ENCODE peak calls at places on chromosomes 16 and 17, in eight cellular contexts. Z is aorta, T is SJSA1, Y is PC-3, D is lower lobe of right lung, M is lung, L is endodermal cell, W is caudate nucleus. B is an unnamed sample.

GRCh38 chr17:30000755-30001257 is 59.4 kb downstream of the EFCAB5 start:
- DNase-seq in Z (no peak), T (no peak), Y (peak), D (no peak), M (no peak), L (no peak), W (no peak), B (no peak)

GRCh38 chr17:42871647-42872046 is 20.6 kb downstream of the AOC3 start:
- DNase-seq in Z (no peak), T (no peak), Y (no peak), D (no peak), M (no peak), L (no peak), W (no peak), B (no peak)

GRCh38 chr16:35908152-35908551 is 2448.7 kb downstream of the TP53TG3F start:
- DNase-seq in Z (no peak), T (no peak), Y (no peak), D (no peak), M (no peak), L (no peak), W (no peak), B (no peak)

GRCh38 chr16:85995591-85996461 is 96.9 kb downstream of the IRF8 start:
- DNase-seq in Z (peak), T (no peak), Y (no peak), D (no peak), M (no peak), L (peak), W (no peak), B (no peak)

GRCh38 chr17:19979917-19980770 is 2.5 kb upstream of the AKAP10 start:
- DNase-seq in Z (peak), T (no peak), Y (no peak), D (peak), M (no peak), L (peak), W (no peak), B (no peak)

GRCh38 chr16:10683160-10683559 is 11.6 kb downstream of the TEKT5 start:
- DNase-seq in Z (peak), T (no peak), Y (no peak), D (no peak), M (no peak), L (peak), W (no peak), B (no peak)

GRCh38 chr16:17346774-17347569 is 123.8 kb downstream of the XYLT1 start:
- DNase-seq in Z (no peak), T (no peak), Y (no peak), D (no peak), M (no peak), L (no peak), W (no peak), B (no peak)

GRCh38 chr16:24999088-24999670 is 16.0 kb downstream of the ARHGAP17 start:
- DNase-seq in Z (no peak), T (no peak), Y (no peak), D (no peak), M (no peak), L (no peak), W (no peak), B (no peak)

GRCh38 chr16:13510425-13511151 is 409.4 kb upstream of the ERCC4 start:
- DNase-seq in Z (no peak), T (no peak), Y (peak), D (no peak), M (no peak), L (no peak), W (no peak), B (no peak)

GRCh38 chr17:74757502-74757901 is 9.1 kb downstream of the NHERF1 start:
- DNase-seq in Z (no peak), T (no peak), Y (no peak), D (no peak), M (no peak), L (no peak), W (no peak), B (no peak)

GRCh38 chr17:72572604-72573491 is 452.0 kb downstream of the SOX9 start:
- DNase-seq in Z (no peak), T (no peak), Y (no peak), D (no peak), M (no peak), L (no peak), W (no peak), B (no peak)

GRCh38 chr17:42563543-42563942 is 1.6 kb downstream of the COASY start:
- DNase-seq in Z (peak), T (no peak), Y (peak), D (no peak), M (no peak), L (no peak), W (no peak), B (no peak)

GRCh38 chr17:9513266-9513665 is 62.4 kb downstream of the STX8 start:
- DNase-seq in Z (no peak), T (no peak), Y (no peak), D (no peak), M (no peak), L (no peak), W (no peak), B (no peak)

GRCh38 chr17:27495460-27495859 is 39.2 kb downstream of the KSR1 start:
- DNase-seq in Z (peak), T (no peak), Y (no peak), D (no peak), M (no peak), L (no peak), W (no peak), B (no peak)

GRCh38 chr16:27911486-27911885 is 152.0 kb downstream of the GSG1L start:
- DNase-seq in Z (no peak), T (no peak), Y (no peak), D (no peak), M (no peak), L (no peak), W (no peak), B (no peak)

GRCh38 chr17:27671591-27671910 is 40.6 kb downstream of the LGALS9 start:
- DNase-seq in Z (no peak), T (no peak), Y (no peak), D (no peak), M (no peak), L (no peak), W (no peak), B (no peak)

GRCh38 chr16:64615647-64616280 is 506.1 kb downstream of the CDH11 start:
- DNase-seq in Z (no peak), T (no peak), Y (no peak), D (no peak), M (no peak), L (peak), W (peak), B (no peak)

GRCh38 chr17:67675481-67675880 is 42.3 kb upstream of the NOL11 start:
- DNase-seq in Z (no peak), T (no peak), Y (no peak), D (no peak), M (no peak), L (no peak), W (no peak), B (no peak)

GRCh38 chr17:21397341-21398050 is 21.3 kb downstream of the KCNJ12 start:
- DNase-seq in Z (no peak), T (no peak), Y (no peak), D (no peak), M (no peak), L (no peak), W (no peak), B (peak)

GRCh38 chr17:44830359-44831269 is 527 bp upstream of the GJC1 start:
- DNase-seq in Z (peak), T (peak), Y (peak), D (no peak), M (no peak), L (peak), W (no peak), B (no peak)

GRCh38 chr16:84561291-84561690 is 56.6 kb downstream of the COTL1 start:
- DNase-seq in Z (no peak), T (no peak), Y (no peak), D (no peak), M (no peak), L (peak), W (no peak), B (no peak)

GRCh38 chr17:57033296-57033695 is 51.8 kb upstream of the AKAP1 start:
- DNase-seq in Z (no peak), T (no peak), Y (peak), D (no peak), M (peak), L (no peak), W (no peak), B (no peak)

GRCh38 chr16:3173892-3174617 is 13.9 kb upstream of the OR1F1 start:
- DNase-seq in Z (peak), T (peak), Y (peak), D (peak), M (no peak), L (peak), W (no peak), B (no peak)

GRCh38 chr16:23861874-23862273 is 26.1 kb downstream of the PRKCB start:
- DNase-seq in Z (no peak), T (no peak), Y (no peak), D (no peak), M (no peak), L (no peak), W (no peak), B (no peak)
- H3K27ac ChIP-seq in Z (no peak), T (no peak), Y (no peak), D (no peak), M (no peak), L (no peak), W (no peak), B (no peak)

DNA sequence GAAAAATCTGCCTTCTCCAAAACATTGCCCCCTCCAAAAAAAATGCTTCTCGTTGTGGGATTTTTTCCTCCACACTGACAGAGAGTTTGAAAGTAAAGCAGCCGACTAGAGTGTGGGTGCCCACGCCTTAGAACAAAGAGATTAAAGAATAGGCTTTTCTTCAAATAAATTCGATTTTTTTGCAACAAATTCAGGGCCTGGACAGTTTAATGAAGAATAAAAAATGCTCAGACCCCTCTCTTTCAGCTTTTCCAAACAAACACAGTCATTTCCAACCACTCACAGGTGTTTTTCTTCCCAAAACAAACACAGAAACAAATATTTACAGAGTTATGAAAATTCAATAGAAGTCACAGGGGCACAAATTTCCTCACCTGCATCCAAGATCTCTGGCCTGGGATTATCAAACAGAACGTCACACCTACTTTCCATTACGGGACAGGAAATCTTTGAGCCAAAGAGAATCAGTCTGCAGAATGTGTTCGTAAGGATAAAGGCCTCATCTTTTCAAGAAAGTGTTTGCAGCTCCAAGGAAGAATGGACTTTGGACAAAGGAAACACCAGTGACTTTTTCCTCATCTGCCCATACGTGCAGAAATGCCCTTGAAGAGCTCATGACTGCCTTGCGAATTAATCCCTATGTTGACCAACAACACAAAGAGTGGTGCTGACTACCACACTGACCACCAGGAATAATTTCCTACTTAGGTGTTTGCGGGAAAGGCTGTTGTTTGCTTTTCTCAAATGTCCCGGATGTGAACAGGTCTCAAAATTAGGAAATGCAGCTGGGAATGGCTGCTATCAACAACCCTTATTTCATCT is 31.3 kb upstream of the TOX3 start:
- DNase-seq in Z (no peak), T (no peak), Y (no peak), D (no peak), M (no peak), L (no peak), W (no peak), B (no peak)
- H3K27ac ChIP-seq in Z (no peak), T (no peak), Y (no peak), D (no peak), M (no peak), L (no peak), W (no peak), B (no peak)

DNA sequence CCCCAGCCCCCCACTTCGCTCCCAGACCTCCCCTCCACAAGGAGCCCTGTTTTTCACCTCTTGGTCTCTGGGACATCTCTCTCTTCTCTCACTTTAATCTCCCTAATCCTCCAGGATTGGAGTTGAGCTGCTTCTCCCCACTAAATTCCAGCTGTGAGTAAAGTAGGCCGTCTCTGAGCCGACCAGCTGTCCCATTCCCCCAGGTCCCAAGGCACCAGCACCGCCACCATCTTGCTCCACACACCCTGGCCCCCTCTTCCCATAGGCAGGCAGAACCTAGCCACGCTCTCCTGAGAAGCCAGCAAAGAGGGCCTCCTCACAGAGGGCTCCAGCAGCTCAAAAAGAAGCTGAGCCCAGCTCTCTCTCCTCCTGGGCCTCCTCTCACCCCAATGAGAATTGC is 862 bp downstream of the DLG4 start:
- DNase-seq in Z (no peak), T (no peak), Y (no peak), D (no peak), M (no peak), L (no peak), W (no peak), B (no peak)
- H3K27ac ChIP-seq in Z (no peak), T (no peak), Y (no peak), D (peak), M (no peak), L (no peak), W (no peak), B (no peak)

GRCh38 chr17:77153487-77153886 is 12.7 kb downstream of the SEC14L1 start:
- DNase-seq in Z (no peak), T (no peak), Y (no peak), D (no peak), M (no peak), L (no peak), W (no peak), B (no peak)
- H3K27ac ChIP-seq in Z (no peak), T (no peak), Y (no peak), D (peak), M (peak), L (no peak), W (no peak), B (no peak)

DNA sequence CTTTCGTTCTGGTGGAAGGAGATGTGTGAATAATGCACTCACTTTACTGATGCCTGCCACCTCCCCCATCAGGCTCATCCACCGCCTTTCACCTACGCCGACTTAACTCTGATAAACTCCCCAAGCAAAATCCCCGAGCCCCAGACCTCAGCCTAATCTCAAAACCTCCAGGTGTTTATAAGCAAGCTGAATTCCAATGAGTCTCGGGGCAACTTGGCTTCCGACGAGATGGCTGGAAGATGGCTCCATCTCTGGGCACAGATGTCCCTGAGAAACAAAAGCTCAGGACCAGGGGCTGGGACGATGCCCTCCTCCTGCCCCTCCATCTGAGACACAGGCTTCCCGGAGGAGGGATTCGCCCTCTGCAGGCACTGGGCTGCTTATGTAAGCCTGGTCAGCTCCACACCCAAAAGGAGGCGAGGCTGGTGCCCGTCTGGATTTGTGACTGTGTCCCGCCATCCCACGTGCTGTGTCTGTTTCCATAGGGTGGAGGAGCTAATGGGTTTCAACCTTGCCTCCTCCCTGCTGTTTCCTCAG is 386.4 kb upstream of the TNRC6C start:
- DNase-seq in Z (peak), T (no peak), Y (no peak), D (peak), M (no peak), L (peak), W (peak), B (no peak)
- H3K27ac ChIP-seq in Z (no peak), T (no peak), Y (no peak), D (no peak), M (no peak), L (peak), W (peak), B (no peak)

GRCh38 chr16:1101133-1101532 is 5.1 kb upstream of the C1QTNF8 start:
- DNase-seq in Z (no peak), T (no peak), Y (no peak), D (no peak), M (no peak), L (no peak), W (no peak), B (no peak)

GRCh38 chr16:1100084-1100800 is 4.2 kb upstream of the C1QTNF8 start:
- DNase-seq in Z (no peak), T (no peak), Y (no peak), D (no peak), M (no peak), L (no peak), W (no peak), B (no peak)

GRCh38 chr16:1098266-1098991 is 2.4 kb upstream of the C1QTNF8 start:
- DNase-seq in Z (no peak), T (no peak), Y (no peak), D (no peak), M (no peak), L (no peak), W (no peak), B (no peak)

GRCh38 chr16:1097800-1098199 is 1.8 kb upstream of the C1QTNF8 start:
- DNase-seq in Z (peak), T (no peak), Y (no peak), D (no peak), M (no peak), L (no peak), W (no peak), B (no peak)

DNA sequence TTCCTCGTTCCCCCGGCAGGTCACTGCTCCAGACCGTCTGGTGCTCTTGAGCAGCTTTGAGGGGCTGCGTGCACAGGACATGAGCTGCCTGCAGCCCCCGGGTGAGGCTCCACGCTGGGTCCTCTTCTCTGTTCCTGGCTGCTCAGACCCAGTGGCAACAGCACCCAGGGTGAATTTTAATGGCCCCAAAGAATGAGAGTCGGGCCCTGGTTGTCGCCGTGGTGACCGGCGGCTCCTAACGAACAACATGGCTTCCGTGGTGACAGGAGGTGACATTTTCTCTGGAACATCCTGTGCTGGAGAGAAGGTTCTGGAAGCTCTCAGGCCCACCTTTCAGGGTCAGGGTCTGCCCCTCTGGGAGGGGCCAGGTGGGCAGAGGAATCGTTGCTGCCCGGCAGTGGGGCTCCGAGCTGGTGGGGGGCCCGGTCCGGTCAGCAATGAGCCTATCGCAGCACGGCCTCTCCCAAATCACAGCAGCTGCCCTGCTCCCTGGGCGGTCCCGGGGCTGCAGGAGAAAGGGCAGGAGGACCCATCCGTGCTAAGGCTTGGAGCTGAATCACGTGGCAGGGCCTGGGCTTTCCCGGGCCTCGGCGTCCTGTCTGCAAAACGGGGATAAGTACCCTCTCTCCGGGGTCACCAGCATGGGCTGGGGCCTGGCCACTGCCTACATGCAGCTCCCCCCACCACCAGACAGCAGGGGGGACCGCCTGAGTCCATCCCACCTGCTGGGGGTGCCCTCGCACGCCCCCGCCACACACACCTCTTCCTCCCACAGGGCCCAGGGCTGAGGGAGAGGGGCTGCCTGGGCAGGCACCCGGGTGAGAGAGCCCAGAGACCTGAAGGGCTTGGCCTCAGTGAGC is 3.4 kb upstream of the C1QTNF8 start:
- DNase-seq in Z (no peak), T (no peak), Y (no peak), D (no peak), M (no peak), L (no peak), W (no peak), B (no peak)
- H3K27ac ChIP-seq in Z (no peak), T (no peak), Y (no peak), D (no peak), M (no peak), L (peak), W (no peak), B (no peak)

GRCh38 chr16:81449899-81450608 is 5.4 kb downstream of the CMIP start:
- DNase-seq in Z (no peak), T (no peak), Y (no peak), D (no peak), M (no peak), L (no peak), W (no peak), B (no peak)
- H3K27ac ChIP-seq in Z (no peak), T (no peak), Y (no peak), D (no peak), M (no peak), L (no peak), W (no peak), B (no peak)

GRCh38 chr16:54654429-54654828 is 276.2 kb upstream of the IRX5 start:
- DNase-seq in Z (no peak), T (no peak), Y (no peak), D (no peak), M (no peak), L (no peak), W (no peak), B (no peak)
- H3K27ac ChIP-seq in Z (peak), T (no peak), Y (no peak), D (peak), M (peak), L (peak), W (no peak), B (no peak)

DNA sequence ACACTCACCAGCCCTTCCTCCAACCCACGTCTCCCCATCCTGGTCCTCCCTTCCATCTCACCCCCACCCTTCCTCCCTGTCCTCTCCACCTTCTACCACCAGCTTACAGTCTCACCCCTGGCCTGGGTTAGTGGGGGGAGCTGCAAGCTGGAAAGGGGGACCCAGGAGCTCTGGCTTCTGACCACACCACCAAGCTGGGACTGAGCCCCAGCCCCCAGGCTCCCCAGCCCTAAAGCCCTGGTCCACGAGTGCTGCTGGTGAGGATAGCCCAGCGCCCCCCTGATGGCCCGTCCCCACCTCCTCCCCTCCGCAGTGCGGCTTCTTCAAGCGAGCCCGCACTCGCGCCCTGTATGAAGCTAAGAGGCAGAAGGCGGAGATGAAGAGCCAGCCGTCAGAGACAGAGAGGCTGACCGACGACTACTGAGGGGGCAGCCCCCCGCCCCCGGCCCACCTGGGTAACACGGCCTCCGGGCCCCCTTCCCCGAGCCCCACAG is 7.2 kb upstream of the PDK2 start:
- DNase-seq in Z (no peak), T (no peak), Y (no peak), D (peak), M (no peak), L (no peak), W (no peak), B (no peak)
- H3K27ac ChIP-seq in Z (no peak), T (no peak), Y (no peak), D (no peak), M (no peak), L (no peak), W (no peak), B (no peak)